ENCODE peak calls at places on chromosomes 16 and 17, in nine cellular contexts. E is B cell, O is left lung, M is mammary epithelial cell, P is A549, H is cardiac muscle cell, N is GM10248, K is foreskin fibroblast, T is uterus. A is an unnamed sample.

GRCh38 chr17:17315142-17315821 is 12.1 kb downstream of the NT5M start:
- DNase-seq in O (no peak), K (no peak), P (no peak), E (no peak), T (no peak), N (no peak), M (no peak), H (no peak), A (no peak)

GRCh38 chr17:57552114-57552601 is 192.9 kb downstream of the CCDC182 start:
- DNase-seq in T (peak; percentile 48), P (no peak), E (peak; percentile 81), M (no peak), O (no peak), H (peak; percentile 77), N (peak; percentile 80), K (peak; percentile 25), A (no peak)

GRCh38 chr16:14179116-14179515 is 108.0 kb downstream of the MRTFB start:
- DNase-seq in H (no peak), N (no peak), P (no peak), E (no peak), O (no peak), M (peak; percentile 33), T (no peak), K (peak; percentile 57), A (no peak)

GRCh38 chr16:11670171-11671131 is 2.2 kb downstream of the SNN start:
- DNase-seq in K (no peak), P (no peak), T (peak; percentile 43), N (peak; percentile 71), H (no peak), O (no peak), E (peak; percentile 65), M (no peak), A (no peak)

GRCh38 chr17:50283246-50283645 is 9.0 kb downstream of the TMEM92 start:
- DNase-seq in T (no peak), K (no peak), H (no peak), M (no peak), O (no peak), P (no peak), E (no peak), N (no peak), A (no peak)

GRCh38 chr17:31537558-31537957 is 146.1 kb downstream of the RAB11FIP4 start:
- DNase-seq in O (no peak), K (peak; percentile 80), T (no peak), E (no peak), H (peak; percentile 49), N (no peak), P (no peak), M (no peak), A (no peak)

GRCh38 chr17:21363776-21364642 is 12.1 kb upstream of the KCNJ12 start:
- DNase-seq in K (no peak), N (no peak), E (no peak), P (no peak), H (no peak), M (no peak), O (no peak), T (no peak), A (no peak)

GRCh38 chr17:20300399-20301037 is 166.8 kb downstream of the LGALS9B start:
- DNase-seq in P (no peak), H (peak; percentile 78), T (peak; percentile 69), M (no peak), E (no peak), O (no peak), N (no peak), K (no peak), A (peak; percentile 46)

GRCh38 chr17:73401911-73402310 is 90.1 kb upstream of the CDC42EP4 start:
- DNase-seq in P (no peak), N (no peak), O (no peak), H (peak; percentile 62), T (no peak), K (peak; percentile 18), M (no peak), E (no peak), A (no peak)

GRCh38 chr16:27108826-27109665 is 42.3 kb downstream of the C16orf82 start:
- DNase-seq in M (no peak), N (no peak), O (no peak), P (no peak), T (no peak), K (no peak), E (no peak), H (no peak), A (no peak)

GRCh38 chr17:55883112-55883511 is 132.3 kb downstream of the PCTP start:
- DNase-seq in P (peak; percentile 3), O (no peak), E (no peak), T (no peak), H (no peak), K (no peak), M (no peak), N (no peak), A (no peak)

GRCh38 chr17:35141681-35142466 is at the start of gene NLE1:
- DNase-seq in K (peak; percentile 92), T (peak; percentile 63), M (peak; percentile 72), O (peak; percentile 84), P (peak; percentile 86), N (peak; percentile 94), H (peak; percentile 87), E (peak; percentile 92), A (peak; percentile 66)

GRCh38 chr17:75762513-75763268 is 2.3 kb downstream of the GALK1 start:
- DNase-seq in N (no peak), T (no peak), P (no peak), K (no peak), O (no peak), E (peak; percentile 16), M (peak; percentile 56), H (no peak), A (no peak)

GRCh38 chr17:28997811-28998210 is 8.0 kb downstream of the SEZ6 start:
- DNase-seq in M (no peak), T (no peak), O (no peak), E (no peak), N (no peak), P (no peak), K (no peak), H (no peak), A (no peak)

GRCh38 chr16:85673529-85674417 is 15.0 kb downstream of the GINS2 start:
- DNase-seq in N (no peak), H (peak; percentile 82), K (peak; percentile 91), T (no peak), M (no peak), E (no peak), O (peak; percentile 80), P (no peak), A (peak; percentile 40)

GRCh38 chr17:39704821-39705551 is 5.1 kb downstream of the ERBB2 start:
- DNase-seq in T (no peak), P (peak; percentile 38), E (no peak), K (peak; percentile 60), M (no peak), O (peak; percentile 46), H (peak; percentile 14), N (no peak), A (peak; percentile 6)
- TF ChIP-seq CTCF in T (no peak), P (no peak), E (no peak), K (peak; percentile 31), M (peak; percentile 14), O (peak; percentile 17), H (peak; percentile 24), N (no peak), A (peak; percentile 71)

GRCh38 chr16:87534751-87535150 is 41.9 kb upstream of the ZCCHC14 start:
- DNase-seq in N (no peak), T (no peak), H (no peak), M (no peak), P (no peak), O (no peak), E (no peak), K (no peak), A (no peak)

GRCh38 chr16:87528690-87529579 is 36.1 kb upstream of the ZCCHC14 start:
- DNase-seq in P (no peak), E (no peak), T (no peak), H (no peak), K (no peak), M (no peak), O (no peak), N (no peak), A (no peak)

GRCh38 chr16:87533061-87533460 is 40.2 kb upstream of the ZCCHC14 start:
- DNase-seq in O (no peak), H (no peak), T (no peak), N (no peak), E (no peak), K (no peak), P (no peak), M (no peak), A (no peak)

GRCh38 chr16:87534030-87534653 is 41.3 kb upstream of the ZCCHC14 start:
- DNase-seq in E (no peak), T (no peak), P (no peak), K (no peak), N (no peak), O (no peak), M (no peak), H (no peak), A (no peak)

DNA sequence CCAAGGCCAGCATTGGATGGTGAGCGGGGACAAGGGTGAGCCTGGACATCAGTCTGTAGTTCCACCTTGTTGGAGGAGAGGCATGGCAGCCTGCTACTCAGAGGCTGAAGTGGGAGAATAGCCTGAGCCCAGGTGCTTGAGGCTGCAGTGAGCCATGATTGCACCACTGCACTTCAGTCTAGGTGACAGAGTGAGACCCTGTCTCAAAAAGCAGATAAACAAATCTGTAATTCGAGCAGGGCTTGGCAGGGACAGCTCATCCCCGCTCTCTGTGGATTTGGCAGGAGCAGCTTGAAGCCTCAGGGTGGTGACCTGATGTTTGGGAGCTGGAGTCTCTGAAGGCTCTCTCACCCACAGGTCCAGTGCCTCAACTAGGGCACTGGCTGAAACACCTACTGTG is 38.6 kb upstream of the ZCCHC14 start:
- DNase-seq in P (no peak), N (no peak), K (no peak), T (no peak), E (no peak), M (no peak), H (no peak), O (no peak), A (no peak)
- TF ChIP-seq CTCF in P (no peak), N (no peak), K (no peak), T (no peak), E (no peak), M (no peak), H (no peak), O (no peak), A (no peak)

DNA sequence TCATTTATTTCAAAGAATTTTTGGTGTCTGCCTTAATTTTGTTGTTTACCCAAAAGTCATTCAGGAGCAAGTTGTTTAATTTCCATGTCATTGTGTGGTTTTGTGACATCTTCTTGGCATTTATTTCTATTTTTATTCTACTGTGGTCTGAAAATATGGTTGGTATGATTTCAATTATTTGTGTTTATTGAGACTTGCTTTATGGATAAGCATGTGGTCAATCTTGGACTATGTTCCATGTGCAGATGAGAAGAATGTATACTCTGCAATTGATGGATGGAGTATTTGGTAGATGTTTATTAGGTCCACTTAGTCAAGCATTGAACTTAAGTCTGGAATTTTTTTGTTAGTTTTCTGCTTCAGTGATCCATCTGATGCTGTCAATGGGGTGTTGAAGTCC is 383.0 kb downstream of the PMP22 start:
- DNase-seq in K (peak; percentile 4), O (no peak), N (no peak), T (no peak), M (no peak), H (no peak), E (no peak), P (no peak), A (no peak)
- TF ChIP-seq CTCF in K (no peak), O (no peak), N (no peak), T (no peak), M (no peak), H (no peak), E (no peak), P (no peak), A (no peak)

DNA sequence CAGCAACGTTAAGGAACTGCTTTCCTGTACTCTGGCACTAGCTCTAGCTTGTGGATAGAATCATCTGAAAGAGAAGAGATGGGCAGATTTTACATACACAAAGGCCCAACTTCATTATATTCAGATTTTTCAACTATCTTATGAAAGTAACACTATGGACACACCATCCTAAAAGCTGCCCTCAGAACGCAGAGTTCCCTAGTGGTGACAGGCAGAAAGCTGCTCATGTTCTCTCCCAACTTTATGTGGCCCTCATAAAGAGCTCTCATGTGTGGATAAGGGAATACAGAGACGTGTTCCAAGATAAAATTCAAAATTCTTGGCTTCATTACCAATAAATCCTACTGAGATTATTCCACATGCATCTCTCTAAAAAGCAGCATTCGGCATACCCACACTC is 1.5 kb downstream of the CFAP20 start:
- DNase-seq in T (no peak), E (no peak), K (peak; percentile 51), O (no peak), N (no peak), P (no peak), M (peak; percentile 11), H (no peak), A (peak; percentile 30)
- TF ChIP-seq CTCF in T (no peak), E (no peak), K (peak; percentile 29), O (no peak), N (no peak), P (no peak), M (peak; percentile 29), H (peak; percentile 12), A (no peak)